ENCODE peak calls at places on chromosomes 4 and X, in eight cellular contexts. J, X, T, Q, O, I, A and S are unnamed samples.

GRCh38 chr4:173758132-173758531 is 228.1 kb upstream of the HAND2 start:
- DNase-seq in J (no peak), X (no peak), T (no peak), Q (no peak), O (no peak), I (no peak), A (no peak), S (no peak)

GRCh38 chr4:13597604-13598003 is 29.9 kb downstream of the BOD1L1 start:
- DNase-seq in J (no peak), X (no peak), T (no peak), Q (no peak), O (no peak), I (no peak), A (no peak), S (no peak)

GRCh38 chr4:184447664-184448063 is 26.7 kb downstream of the IRF2 start:
- DNase-seq in J (no peak), X (no peak), T (no peak), Q (no peak), O (no peak), I (no peak), A (no peak), S (peak)

GRCh38 chr4:84855774-84856173 is 110.7 kb downstream of the WDFY3 start:
- DNase-seq in J (peak), X (no peak), T (no peak), Q (peak), O (no peak), I (no peak), A (no peak), S (no peak)

GRCh38 chr4:189237340-189237739 is 703.3 kb upstream of the FRG1 start:
- DNase-seq in J (no peak), X (no peak), T (no peak), Q (no peak), O (no peak), I (no peak), A (no peak), S (no peak)

GRCh38 chrX:20363003-20363674 is 96.4 kb upstream of the RPS6KA3 start:
- DNase-seq in J (peak), X (no peak), T (peak), Q (no peak), O (no peak), I (no peak), A (no peak), S (peak)

GRCh38 chrX:54747713-54748393 is 50.2 kb downstream of the ITIH6 start:
- DNase-seq in J (no peak), X (no peak), T (no peak), Q (no peak), O (no peak), I (no peak), A (no peak), S (no peak)

GRCh38 chr4:121185960-121186359 is 21.8 kb upstream of the TNIP3 start:
- DNase-seq in J (no peak), X (no peak), T (no peak), Q (no peak), O (no peak), I (no peak), A (no peak), S (no peak)

GRCh38 chrX:70694339-70695122 is 214.0 kb downstream of the TEX11 start:
- DNase-seq in J (no peak), X (no peak), T (no peak), Q (no peak), O (no peak), I (no peak), A (no peak), S (no peak)

GRCh38 chr4:11428701-11429571 is at the start of gene HS3ST1:
- DNase-seq in J (peak), X (peak), T (peak), Q (peak), O (peak), I (peak), A (peak), S (peak)

GRCh38 chr4:3291411-3291968 is 1.3 kb upstream of the RGS12 start:
- DNase-seq in J (no peak), X (no peak), T (peak), Q (no peak), O (no peak), I (no peak), A (no peak), S (peak)

GRCh38 chr4:121564840-121565375 is 131.9 kb downstream of the ANXA5 start:
- DNase-seq in J (no peak), X (no peak), T (no peak), Q (no peak), O (no peak), I (no peak), A (no peak), S (no peak)

GRCh38 chr4:183876268-183876934 is 28.7 kb upstream of the STOX2 start:
- DNase-seq in J (peak), X (no peak), T (peak), Q (peak), O (no peak), I (peak), A (peak), S (no peak)

GRCh38 chr4:1195894-1196401 is 23.6 kb upstream of the SPON2 start:
- DNase-seq in J (no peak), X (no peak), T (no peak), Q (no peak), O (no peak), I (no peak), A (no peak), S (no peak)

GRCh38 chr4:70722199-70722791 is 531 bp downstream of the RUFY3 start:
- DNase-seq in J (peak), X (peak), T (no peak), Q (no peak), O (no peak), I (no peak), A (peak), S (peak)

GRCh38 chr4:2734618-2735017 is 21.5 kb downstream of the TNIP2 start:
- DNase-seq in J (peak), X (no peak), T (no peak), Q (no peak), O (no peak), I (no peak), A (no peak), S (no peak)

GRCh38 chr4:77172336-77172735 is 15.3 kb downstream of the CCNG2 start:
- DNase-seq in J (no peak), X (no peak), T (no peak), Q (no peak), O (no peak), I (no peak), A (no peak), S (no peak)